ENCODE peak calls at places on chromosome 2, in four cellular contexts. V, A, Y and H are unnamed samples.

GRCh38 chr2:202376460-202377307 is 557 bp downstream of the BMPR2 start:
- DNase-seq in V (peak; percentile 26), A (peak; percentile 67), Y (peak; percentile 20), H (peak; percentile 76)

GRCh38 chr2:156005999-156006712 is 326.4 kb downstream of the NR4A2 start:
- DNase-seq in V (no peak), A (no peak), Y (no peak), H (no peak)

GRCh38 chr2:135800513-135801460 is 36.2 kb downstream of the LCT start:
- DNase-seq in V (no peak), A (no peak), Y (no peak), H (no peak)

GRCh38 chr2:109355192-109355843 is 226.3 kb downstream of the SH3RF3 start:
- DNase-seq in V (no peak), A (no peak), Y (no peak), H (no peak)

GRCh38 chr2:178860551-178860950 is 53.3 kb upstream of the TTN start:
- DNase-seq in V (no peak), A (no peak), Y (no peak), H (no peak)

GRCh38 chr2:233142355-233142897 is 82.3 kb downstream of the INPP5D start:
- DNase-seq in V (peak; percentile 50), A (peak; percentile 40), Y (no peak), H (no peak)

GRCh38 chr2:102051659-102052366 is 60.1 kb downstream of the IL1R2 start:
- DNase-seq in V (no peak), A (no peak), Y (no peak), H (no peak)

GRCh38 chr2:125696573-125696972 is 959.4 kb upstream of the GYPC start:
- DNase-seq in V (no peak), A (no peak), Y (no peak), H (no peak)

GRCh38 chr2:33000986-33001385 is 54.2 kb downstream of the LTBP1 start:
- DNase-seq in V (no peak), A (no peak), Y (no peak), H (no peak)

GRCh38 chr2:187139469-187139868 is 290.5 kb upstream of the ZSWIM2 start:
- DNase-seq in V (no peak), A (no peak), Y (no peak), H (no peak)

GRCh38 chr2:227724394-227725039 is at the start of gene SCYGR6:
- DNase-seq in V (no peak), A (no peak), Y (no peak), H (no peak)

GRCh38 chr2:236642584-236643291 is 73.1 kb downstream of the ACKR3 start:
- DNase-seq in V (no peak), A (no peak), Y (no peak), H (no peak)

GRCh38 chr2:63780483-63781155 is 61.1 kb upstream of the UGP2 start:
- DNase-seq in V (no peak), A (no peak), Y (no peak), H (no peak)

GRCh38 chr2:226890286-226890685 is 54.4 kb downstream of the RHBDD1 start:
- DNase-seq in V (no peak), A (no peak), Y (no peak), H (no peak)

GRCh38 chr2:211170843-211171242 is 614.4 kb downstream of the CPS1 start:
- DNase-seq in V (no peak), A (no peak), Y (no peak), H (no peak)

GRCh38 chr2:127081826-127082633 is 24.9 kb downstream of the BIN1 start:
- DNase-seq in V (peak; percentile 84), A (peak; percentile 81), Y (peak; percentile 82), H (peak; percentile 65)

GRCh38 chr2:110097506-110098220 is 18.0 kb downstream of the MALL start:
- DNase-seq in V (no peak), A (no peak), Y (no peak), H (no peak)

GRCh38 chr2:119660343-119660658 is 18.7 kb upstream of the TMEM177 start:
- DNase-seq in V (no peak), A (no peak), Y (no peak), H (no peak)

GRCh38 chr2:41947701-41948396 is 100.0 kb upstream of the PKDCC start:
- DNase-seq in V (no peak), A (no peak), Y (no peak), H (no peak)

GRCh38 chr2:168964251-168964807 is 63.2 kb downstream of the G6PC2 start:
- DNase-seq in V (no peak), A (no peak), Y (no peak), H (no peak)

GRCh38 chr2:97754690-97755346 is 41.4 kb downstream of the ZAP70 start:
- DNase-seq in V (no peak), A (no peak), Y (no peak), H (no peak)

GRCh38 chr2:98234763-98235162 is 111.5 kb upstream of the CNGA3 start:
- DNase-seq in V (no peak), A (no peak), Y (no peak), H (no peak)

GRCh38 chr2:174836345-174836999 is 72.2 kb upstream of the CHRNA1 start:
- DNase-seq in V (no peak), A (no peak), Y (no peak), H (no peak)

GRCh38 chr2:37414470-37414949 is 70.1 kb downstream of the QPCT start:
- DNase-seq in V (peak; percentile 7), A (no peak), Y (peak; percentile 58), H (no peak)